ENCODE peak calls at places on chromosome 15, in seven cellular contexts. One of them, this sample, is unnamed.

GRCh38 chr15:89332446-89332845 is 2.2 kb downstream of the POLG start:
- DNase-seq in NCI-H146: no peak
- DNase-seq in neural progenitor cell: peak
- DNase-seq in T-cell: no peak
- DNase-seq in AG08395: peak
- DNase-seq in lower lobe of right lung: no peak
- DNase-seq in adipocyte: peak
- DNase-seq in this sample: no peak

GRCh38 chr15:80141916-80142598 is 10.7 kb upstream of the FAH start:
- DNase-seq in NCI-H146: no peak
- DNase-seq in neural progenitor cell: no peak
- DNase-seq in T-cell: no peak
- DNase-seq in AG08395: no peak
- DNase-seq in lower lobe of right lung: no peak
- DNase-seq in adipocyte: no peak
- DNase-seq in this sample: no peak

GRCh38 chr15:68431037-68431791 is 749 bp downstream of the ITGA11 start:
- DNase-seq in NCI-H146: peak
- DNase-seq in neural progenitor cell: peak
- DNase-seq in T-cell: no peak
- DNase-seq in AG08395: peak
- DNase-seq in lower lobe of right lung: no peak
- DNase-seq in adipocyte: peak
- DNase-seq in this sample: no peak

GRCh38 chr15:47720555-47720954 is 3.2 kb downstream of the SEMA6D start:
- DNase-seq in NCI-H146: no peak
- DNase-seq in neural progenitor cell: peak
- DNase-seq in T-cell: no peak
- DNase-seq in AG08395: no peak
- DNase-seq in lower lobe of right lung: no peak
- DNase-seq in adipocyte: peak
- DNase-seq in this sample: no peak

GRCh38 chr15:49313650-49314049 is 109.4 kb upstream of the FGF7 start:
- DNase-seq in NCI-H146: no peak
- DNase-seq in neural progenitor cell: no peak
- DNase-seq in T-cell: no peak
- DNase-seq in AG08395: peak
- DNase-seq in lower lobe of right lung: no peak
- DNase-seq in adipocyte: peak
- DNase-seq in this sample: no peak

GRCh38 chr15:58546635-58547627 is 115.1 kb downstream of the LIPC start:
- DNase-seq in NCI-H146: no peak
- DNase-seq in neural progenitor cell: no peak
- DNase-seq in T-cell: no peak
- DNase-seq in AG08395: peak
- DNase-seq in lower lobe of right lung: no peak
- DNase-seq in adipocyte: peak
- DNase-seq in this sample: no peak

GRCh38 chr15:68679961-68680371 is 101.2 kb downstream of the CORO2B start:
- DNase-seq in NCI-H146: no peak
- DNase-seq in neural progenitor cell: no peak
- DNase-seq in T-cell: no peak
- DNase-seq in AG08395: no peak
- DNase-seq in lower lobe of right lung: no peak
- DNase-seq in adipocyte: no peak
- DNase-seq in this sample: no peak

GRCh38 chr15:39400821-39401550 is 179.9 kb upstream of the THBS1 start:
- DNase-seq in NCI-H146: no peak
- DNase-seq in neural progenitor cell: no peak
- DNase-seq in T-cell: no peak
- DNase-seq in AG08395: no peak
- DNase-seq in lower lobe of right lung: no peak
- DNase-seq in adipocyte: no peak
- DNase-seq in this sample: no peak

GRCh38 chr15:54026891-54027290 is 48.6 kb downstream of the UNC13C start:
- DNase-seq in NCI-H146: no peak
- DNase-seq in neural progenitor cell: no peak
- DNase-seq in T-cell: no peak
- DNase-seq in AG08395: no peak
- DNase-seq in lower lobe of right lung: no peak
- DNase-seq in adipocyte: no peak
- DNase-seq in this sample: no peak

GRCh38 chr15:57881972-57882371 is 175.5 kb downstream of the POLR2M start:
- DNase-seq in NCI-H146: no peak
- DNase-seq in neural progenitor cell: no peak
- DNase-seq in T-cell: no peak
- DNase-seq in AG08395: no peak
- DNase-seq in lower lobe of right lung: no peak
- DNase-seq in adipocyte: no peak
- DNase-seq in this sample: no peak

This sample was measured in CD4-positive, alpha-beta memory T cell.